ENCODE peak calls at places on chromosomes 2 and 18, in nine cellular contexts. N is right cardiac atrium; F is hepatocyte; E is K562; P is GM23338; M is heart right ventricle; K is CD8-positive, alpha-beta memory T cell; U is GM23248; L is fibroblast of lung. X is an unnamed sample.

GRCh38 chr2:178513876-178514275 is 33.6 kb downstream of the PLEKHA3 start:
- DNase-seq in N (no peak), F (no peak), E (no peak), P (no peak), M (no peak), K (no peak), U (peak; percentile 53), L (peak; percentile 61), X (no peak)

GRCh38 chr2:79638410-79638809 is 125.6 kb downstream of the CTNNA2 start:
- DNase-seq in N (no peak), F (no peak), E (no peak), P (no peak), M (no peak), K (no peak), U (no peak), L (peak; percentile 31), X (no peak)

GRCh38 chr2:219332542-219332941 is at the start of gene RESP18:
- DNase-seq in N (peak; percentile 30), F (no peak), E (no peak), P (peak; percentile 84), M (no peak), K (no peak), U (no peak), L (no peak), X (no peak)

GRCh38 chr2:52311862-52312261 is 1279.9 kb upstream of the NRXN1 start:
- DNase-seq in N (no peak), F (no peak), E (no peak), P (peak; percentile 64), M (no peak), K (no peak), U (no peak), L (no peak), X (no peak)

GRCh38 chr2:20496477-20496876 is 49.6 kb downstream of the RHOB start:
- DNase-seq in N (no peak), F (no peak), E (no peak), P (no peak), M (no peak), K (no peak), U (no peak), L (peak; percentile 31), X (no peak)

GRCh38 chr2:73260338-73260984 is 23.8 kb downstream of the FBXO41 start:
- DNase-seq in N (peak; percentile 73), F (peak; percentile 69), E (peak; percentile 80), P (peak; percentile 80), M (peak; percentile 38), K (no peak), U (peak; percentile 63), L (peak; percentile 36), X (peak; percentile 45)

GRCh38 chr2:39127973-39128372 is 7.1 kb upstream of the SOS1 start:
- DNase-seq in N (no peak), F (no peak), E (no peak), P (no peak), M (no peak), K (peak; percentile 25), U (peak; percentile 67), L (peak; percentile 27), X (no peak)

GRCh38 chr2:119160361-119160965 is 1.9 kb upstream of the C1QL2 start:
- DNase-seq in N (no peak), F (no peak), E (no peak), P (no peak), M (no peak), K (no peak), U (peak; percentile 17), L (no peak), X (no peak)

GRCh38 chr2:119468154-119468955 is 36.7 kb downstream of the TMEM37 start:
- DNase-seq in N (no peak), F (no peak), E (no peak), P (no peak), M (no peak), K (no peak), U (peak; percentile 45), L (peak; percentile 79), X (no peak)

GRCh38 chr18:45324489-45325111 is 290.7 kb upstream of the SLC14A2 start:
- DNase-seq in N (peak; percentile 89), F (peak; percentile 46), E (no peak), P (peak; percentile 38), M (no peak), K (no peak), U (peak; percentile 91), L (peak; percentile 82), X (peak; percentile 37)

GRCh38 chr2:159853101-159853500 is 55.1 kb upstream of the CD302 start:
- DNase-seq in N (no peak), F (no peak), E (no peak), P (no peak), M (no peak), K (no peak), U (no peak), L (no peak), X (no peak)

GRCh38 chr2:36373149-36373880 is 17.7 kb downstream of the CRIM1 start:
- DNase-seq in N (no peak), F (no peak), E (no peak), P (no peak), M (no peak), K (no peak), U (peak; percentile 80), L (peak; percentile 87), X (no peak)

GRCh38 chr2:20619624-20620024 is 31.3 kb downstream of the HS1BP3 start:
- DNase-seq in N (peak; percentile 81), F (no peak), E (no peak), P (no peak), M (peak; percentile 69), K (no peak), U (no peak), L (peak; percentile 29), X (peak; percentile 74)

GRCh38 chr18:68387246-68387645 is 327.7 kb downstream of the TMX3 start:
- DNase-seq in N (no peak), F (no peak), E (no peak), P (no peak), M (no peak), K (no peak), U (peak; percentile 49), L (peak; percentile 55), X (no peak)

GRCh38 chr18:77990901-77991300 is 741.3 kb downstream of the GALR1 start:
- DNase-seq in N (no peak), F (no peak), E (no peak), P (no peak), M (no peak), K (no peak), U (no peak), L (no peak), X (no peak)

GRCh38 chr2:215430528-215431187 is 5.2 kb downstream of the FN1 start:
- DNase-seq in N (no peak), F (no peak), E (no peak), P (no peak), M (no peak), K (no peak), U (peak; percentile 88), L (peak; percentile 79), X (no peak)

DNA sequence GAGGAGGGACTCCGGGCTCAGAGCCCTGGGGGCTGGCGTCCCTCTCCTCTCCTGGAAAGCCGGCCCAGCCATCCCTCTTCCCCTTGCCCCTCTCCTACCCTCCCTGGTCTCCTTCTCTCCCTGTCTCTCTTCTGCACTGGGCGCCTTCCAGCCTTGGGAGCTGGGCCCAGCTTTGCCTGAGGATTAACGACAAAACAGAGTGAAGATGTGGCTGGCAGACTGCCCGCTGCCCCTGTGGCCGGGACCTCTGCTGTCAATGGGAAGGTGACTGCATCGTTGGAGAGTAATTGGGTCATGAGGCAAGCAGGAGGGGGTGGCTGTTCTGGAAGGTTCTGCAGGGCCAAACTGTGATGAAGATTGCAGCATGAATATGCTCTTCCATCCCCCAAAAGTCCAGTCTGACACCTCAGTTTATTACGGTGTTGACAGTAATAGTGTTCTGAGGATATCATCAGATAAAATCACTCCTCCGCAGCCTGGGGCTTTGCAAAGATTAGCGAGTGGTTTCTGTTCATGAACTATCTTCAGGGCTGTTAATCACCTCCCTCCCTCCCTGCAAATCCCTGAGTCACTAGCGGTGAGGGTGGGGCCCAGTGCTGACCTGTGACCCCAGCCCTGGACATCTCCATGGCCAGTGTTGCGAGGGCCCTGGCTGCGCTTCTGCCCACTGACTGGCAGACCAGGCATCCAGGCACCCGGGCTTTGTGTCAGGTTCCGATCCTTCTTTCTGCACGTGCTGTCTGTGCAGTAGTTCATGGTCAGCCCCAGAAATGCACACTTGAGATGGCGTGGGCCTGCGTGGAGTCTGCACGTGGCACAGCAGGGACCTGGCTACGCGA is 23.0 kb downstream of the RTP5 start:
- DNase-seq in N (peak; percentile 43), F (no peak), E (peak; percentile 82), P (no peak), M (no peak), K (no peak), U (peak; percentile 59), L (peak; percentile 33), X (no peak)
- H3K27ac ChIP-seq in N (no peak overlapping the region), F (no peak overlapping the region), E (no peak overlapping the region), P (no peak overlapping the region), M (no peak overlapping the region), K (no peak overlapping the region), U (no peak overlapping the region), L (no peak overlapping the region), X (no peak overlapping the region)

GRCh38 chr2:11539317-11540147 is 5.7 kb downstream of the GREB1 start:
- DNase-seq in N (peak; percentile 61), F (no peak), E (no peak), P (peak; percentile 33), M (no peak), K (no peak), U (no peak), L (no peak), X (no peak)
- H3K4me3 ChIP-seq in N (no peak overlapping the region), F (no peak overlapping the region), E (no peak overlapping the region), P (peak overlapping the region; percentile 42), M (no peak overlapping the region), K (no peak overlapping the region), U (no peak overlapping the region), L (no peak overlapping the region), X (peak overlapping the region; percentile 22)

GRCh38 chr18:2822213-2822612 is 24.6 kb upstream of the EMILIN2 start:
- DNase-seq in N (no peak), F (no peak), E (no peak), P (no peak), M (no peak), K (no peak), U (no peak), L (no peak), X (no peak)

GRCh38 chr18:2824865-2825264 is 21.9 kb upstream of the EMILIN2 start:
- DNase-seq in N (no peak), F (no peak), E (no peak), P (no peak), M (no peak), K (no peak), U (no peak), L (no peak), X (no peak)

GRCh38 chr18:2823966-2824365 is 22.8 kb upstream of the EMILIN2 start:
- DNase-seq in N (no peak), F (no peak), E (no peak), P (no peak), M (no peak), K (no peak), U (no peak), L (no peak), X (no peak)

GRCh38 chr18:2821695-2822094 is 25.1 kb upstream of the EMILIN2 start:
- DNase-seq in N (no peak), F (no peak), E (no peak), P (no peak), M (no peak), K (no peak), U (no peak), L (no peak), X (no peak)

GRCh38 chr18:2823202-2823601 is 23.6 kb upstream of the EMILIN2 start:
- DNase-seq in N (no peak), F (no peak), E (no peak), P (no peak), M (no peak), K (no peak), U (no peak), L (no peak), X (no peak)
- H3K27ac ChIP-seq in N (no peak overlapping the region), F (no peak overlapping the region), E (no peak overlapping the region), P (no peak overlapping the region), M (no peak overlapping the region), K (no peak overlapping the region), U (no peak overlapping the region), L (no peak overlapping the region), X (no peak overlapping the region)

GRCh38 chr2:238643400-238643907 is 204.4 kb upstream of the TWIST2 start:
- DNase-seq in N (no peak), F (no peak), E (no peak), P (no peak), M (no peak), K (no peak), U (no peak), L (no peak), X (no peak)
- H3K4me3 ChIP-seq in N (no peak overlapping the region), F (no peak overlapping the region), E (no peak overlapping the region), P (no peak overlapping the region), M (no peak overlapping the region), K (no peak overlapping the region), U (peak overlapping the region; percentile 20), L (no peak overlapping the region), X (no peak overlapping the region)